ENCODE peak calls at places on chromosomes 2 and 18, in four cellular contexts. M is K562, H is IMR-90, Q is keratinocyte. S is an unnamed sample.
A peak's percentile ranks its signal among the peaks of the same experiment; 100 is the strongest.

GRCh38 chr2:11980809-11981208 is 234.4 kb downstream of the LPIN1 start:
- DNase-seq in M (no peak), H (no peak), Q (no peak), S (no peak)

GRCh38 chr2:99031481-99031880 is 95.5 kb upstream of the CRACDL start:
- DNase-seq in M (no peak), H (no peak), Q (no peak), S (no peak)

GRCh38 chr2:65722028-65722427 is 289.6 kb upstream of the SPRED2 start:
- DNase-seq in M (peak; percentile 36), H (peak; percentile 10), Q (no peak), S (no peak)

GRCh38 chr2:204104821-204105220 is 168.3 kb downstream of the ICOS start:
- DNase-seq in M (no peak), H (no peak), Q (no peak), S (no peak)

GRCh38 chr18:46481048-46481846 is 175.8 kb downstream of the LOXHD1 start:
- DNase-seq in M (peak; percentile 30), H (peak; percentile 52), Q (no peak), S (peak; percentile 37)

GRCh38 chr2:221571391-221572179 is 519 bp downstream of the EPHA4 start:
- DNase-seq in M (no peak), H (peak; percentile 37), Q (no peak), S (peak; percentile 47)

GRCh38 chr18:40612356-40612755 is 1342.7 kb upstream of the PIK3C3 start:
- DNase-seq in M (no peak), H (no peak), Q (no peak), S (no peak)

GRCh38 chr2:142599504-142599903 is 278.0 kb upstream of the KYNU start:
- DNase-seq in M (no peak), H (no peak), Q (no peak), S (no peak)

GRCh38 chr2:112690853-112691390 is 29.9 kb upstream of the NT5DC4 start:
- DNase-seq in M (peak; percentile 59), H (peak; percentile 59), Q (no peak), S (peak; percentile 74)

GRCh38 chr2:84022810-84023431 is 436.2 kb downstream of the SUCLG1 start:
- DNase-seq in M (peak; percentile 42), H (peak; percentile 60), Q (peak; percentile 5), S (peak; percentile 22)

GRCh38 chr2:191691016-191691725 is 13.2 kb downstream of the NABP1 start:
- DNase-seq in M (peak; percentile 57), H (peak; percentile 87), Q (no peak), S (peak; percentile 91)

GRCh38 chr2:74648009-74648443 is at the start of gene M1AP:
- DNase-seq in M (no peak), H (no peak), Q (no peak), S (no peak)

GRCh38 chr2:85733121-85733960 is 20.4 kb upstream of the ATOH8 start:
- DNase-seq in M (no peak), H (no peak), Q (no peak), S (no peak)

DNA sequence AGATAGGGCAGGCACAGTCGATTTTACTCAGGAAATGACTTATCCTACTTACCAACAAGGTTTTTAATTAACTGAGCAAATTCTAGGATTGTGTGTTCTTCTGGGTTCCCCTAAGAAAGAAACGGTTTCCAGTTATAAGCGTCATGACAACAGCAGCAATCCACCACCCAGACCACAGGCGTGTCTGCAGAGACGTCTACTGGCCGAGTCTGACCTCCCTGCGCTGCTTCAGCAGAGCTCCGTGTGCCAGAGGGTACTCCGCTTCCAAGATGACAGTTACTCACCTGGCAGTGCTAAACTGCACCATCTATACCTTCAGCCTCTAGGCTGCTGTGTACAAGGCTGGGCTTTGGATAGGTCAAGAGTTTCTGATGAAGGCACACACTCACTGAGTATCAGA is 95.4 kb downstream of the UXS1 start:
- DNase-seq in M (no peak), H (no peak), Q (no peak), S (no peak)
- H3K9me1 ChIP-seq in M (no peaks in the 10 kb centered on the region), H (no peaks in the 10 kb centered on the region), Q (no peaks in the 10 kb centered on the region), S (no peaks in the 10 kb centered on the region)

DNA sequence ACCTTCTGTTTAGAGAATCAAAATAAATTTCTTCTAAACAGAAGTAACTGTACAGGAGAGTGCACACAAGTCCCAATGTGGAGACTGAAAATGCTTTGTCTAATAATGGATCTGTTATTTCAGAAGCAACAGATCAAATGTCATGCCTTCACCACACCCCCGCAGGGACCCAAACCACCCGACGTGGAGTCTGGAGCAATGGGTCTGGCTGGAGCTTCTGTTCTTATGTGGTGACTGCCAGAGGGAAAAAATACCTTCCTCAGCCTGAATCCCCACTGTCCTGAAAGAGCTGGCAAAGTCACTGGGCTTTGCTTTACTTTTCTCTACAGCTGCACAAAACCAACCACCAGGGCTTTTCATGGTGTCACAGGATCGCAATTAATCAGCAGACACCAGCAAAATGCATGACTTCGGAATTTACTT is 119.0 kb upstream of the ZFP36L2 start:
- DNase-seq in M (peak; percentile 17), H (no peak), Q (no peak), S (peak; percentile 36)
- H3K9me1 ChIP-seq in M (no peaks in the 10 kb centered on the region), H (peaks cover 25% of the 10 kb centered on the region), Q (no peaks in the 10 kb centered on the region), S (no peaks in the 10 kb centered on the region)

GRCh38 chr18:26362021-26362420 is 135.8 kb downstream of the TAF4B start:
- DNase-seq in M (no peak), H (no peak), Q (no peak), S (no peak)
- H3K9me1 ChIP-seq in M (no peaks in the 10 kb centered on the region), H (no peaks in the 10 kb centered on the region), Q (no peaks in the 10 kb centered on the region), S (no peaks in the 10 kb centered on the region)

DNA sequence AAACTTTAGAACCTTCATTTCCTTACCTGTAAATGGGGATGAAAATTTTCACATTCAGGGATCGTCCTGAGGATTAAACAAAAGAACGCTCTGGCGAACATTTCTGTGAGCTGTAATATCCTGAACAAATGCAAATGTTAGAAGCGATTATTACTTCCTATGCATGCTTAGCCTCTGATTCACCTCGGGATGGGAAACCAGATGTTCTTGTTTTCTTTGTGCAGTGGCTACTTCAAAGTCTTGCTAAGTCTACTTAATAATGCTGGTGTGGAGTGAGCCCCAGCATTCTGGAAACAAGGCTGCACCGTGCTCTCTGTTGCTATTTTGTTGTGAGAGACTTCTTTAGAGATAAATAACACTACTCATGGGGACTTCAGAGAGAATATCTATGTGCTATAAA is 119.1 kb upstream of the PELI1 start:
- DNase-seq in M (no peak), H (peak; percentile 88), Q (no peak), S (peak; percentile 91)
- H3K9me1 ChIP-seq in M (no peaks in the 10 kb centered on the region), H (peaks cover under 1% of the 10 kb centered on the region), Q (no peaks in the 10 kb centered on the region), S (no peaks in the 10 kb centered on the region)

GRCh38 chr2:213105212-213105611 is 46.2 kb downstream of the IKZF2 start:
- DNase-seq in M (no peak), H (no peak), Q (no peak), S (no peak)
- H3K9me1 ChIP-seq in M (no peaks in the 10 kb centered on the region), H (no peaks in the 10 kb centered on the region), Q (no peaks in the 10 kb centered on the region), S (no peaks in the 10 kb centered on the region)

GRCh38 chr18:34806527-34806926 is 96.4 kb downstream of the DTNA start:
- DNase-seq in M (no peak), H (no peak), Q (no peak), S (peak; percentile 34)
- H3K9me1 ChIP-seq in M (no peaks in the 10 kb centered on the region), H (peaks cover 4% of the 10 kb centered on the region), Q (no peaks in the 10 kb centered on the region), S (no peaks in the 10 kb centered on the region)

GRCh38 chr2:73174244-73174643 is 28.1 kb upstream of the NOTO start:
- DNase-seq in M (no peak), H (no peak), Q (no peak), S (no peak)
- H3K9me1 ChIP-seq in M (no peaks in the 10 kb centered on the region), H (no peaks in the 10 kb centered on the region), Q (no peaks in the 10 kb centered on the region), S (no peaks in the 10 kb centered on the region)

GRCh38 chr2:109112-109809 is 63.0 kb upstream of the FAM110C start:
- DNase-seq in M (no peak), H (no peak), Q (no peak), S (no peak)
- H3K9me1 ChIP-seq in M (no peaks in the 10 kb centered on the region), H (no peaks in the 10 kb centered on the region), Q (no peaks in the 10 kb centered on the region), S (no peaks in the 10 kb centered on the region)

S was measured in endothelial cell of umbilical vein.